ENCODE peak calls at places on chromosomes 16 and 17, in four cellular contexts. S is HepG2, C is A549, J is K562. K is an unnamed sample.

GRCh38 chr16:50050802-50051201 is 15.0 kb upstream of the HEATR3 start:
- DNase-seq in S (no peak), C (no peak), J (no peak), K (no peak)

GRCh38 chr17:34318474-34318873 is 761 bp upstream of the CCL8 start:
- DNase-seq in S (no peak), C (peak), J (peak), K (peak)

GRCh38 chr16:47970291-47970931 is 185.4 kb downstream of the ABCC12 start:
- DNase-seq in S (peak), C (peak), J (peak), K (no peak)

GRCh38 chr17:50979524-50979927 is 113.4 kb upstream of the TOB1 start:
- DNase-seq in S (peak), C (no peak), J (peak), K (no peak)

GRCh38 chr16:50584033-50584722 is 36.0 kb downstream of the NKD1 start:
- DNase-seq in S (no peak), C (no peak), J (peak), K (no peak)

GRCh38 chr16:27245276-27246231 is 23.0 kb downstream of the NSMCE1 start:
- DNase-seq in S (no peak), C (peak), J (peak), K (no peak)

GRCh38 chr17:40121886-40122465 is at the start of gene MSL1:
- DNase-seq in S (peak), C (peak), J (peak), K (peak)

GRCh38 chr16:50462793-50463507 is 85.2 kb upstream of the NKD1 start:
- DNase-seq in S (peak), C (no peak), J (no peak), K (peak)

GRCh38 chr17:62627219-62627903 is at the start of gene MRC2:
- DNase-seq in S (no peak), C (peak), J (peak), K (peak)

GRCh38 chr16:19382084-19382801 is 35.4 kb upstream of the TMC5 start:
- DNase-seq in S (peak), C (no peak), J (no peak), K (no peak)

GRCh38 chr17:11869680-11870394 is 127.4 kb downstream of the ZNF18 start:
- DNase-seq in S (no peak), C (no peak), J (no peak), K (no peak)

GRCh38 chr17:63760771-63761539 is 12.4 kb downstream of the CCDC47 start:
- DNase-seq in S (no peak), C (no peak), J (no peak), K (no peak)

GRCh38 chr17:63758428-63758827 is 15.0 kb downstream of the CCDC47 start:
- DNase-seq in S (no peak), C (no peak), J (no peak), K (no peak)

GRCh38 chr17:63764701-63765100 is 8.7 kb downstream of the CCDC47 start:
- DNase-seq in S (no peak), C (no peak), J (no peak), K (no peak)

GRCh38 chr17:63762106-63763078 is 11.0 kb downstream of the CCDC47 start:
- DNase-seq in S (no peak), C (no peak), J (no peak), K (no peak)
- TF ChIP-seq NR3C1 in S (no peak), C (no peak), J (no peak), K (no peak)

DNA sequence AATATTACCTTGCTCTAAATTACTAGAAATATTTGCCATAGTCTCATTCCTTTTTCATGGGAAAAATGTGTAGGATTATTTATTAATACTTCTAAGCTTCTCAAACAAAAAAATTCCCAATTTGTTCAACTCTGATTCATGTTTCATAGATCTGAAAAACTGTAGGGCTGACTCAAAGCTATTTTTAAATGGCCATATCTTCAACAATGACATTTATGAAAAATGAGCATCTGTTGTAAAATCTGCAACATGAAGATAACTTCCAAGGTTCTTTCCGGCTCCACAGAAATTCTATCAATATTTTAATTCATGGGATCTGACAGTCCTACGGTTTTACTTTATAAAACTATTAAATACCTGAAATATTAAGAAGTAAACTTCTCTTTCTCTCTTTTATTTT is 192.7 kb upstream of the KCNJ16 start:
- DNase-seq in S (no peak), C (no peak), J (no peak), K (no peak)
- TF ChIP-seq NR3C1 in S (no peak), C (no peak), J (no peak), K (no peak)

GRCh38 chr17:16407911-16408588 is 7.3 kb upstream of the TRPV2 start:
- DNase-seq in S (peak), C (no peak), J (no peak), K (peak)
- TF ChIP-seq NR3C1 in S (no peak), C (no peak), J (no peak), K (no peak)

GRCh38 chr17:81200695-81201580 is 21.8 kb downstream of the CEP131 start:
- DNase-seq in S (peak), C (peak), J (peak), K (no peak)
- TF ChIP-seq NR3C1 in S (no peak), C (no peak), J (no peak), K (no peak)

GRCh38 chr16:24753437-24753836 is 24.0 kb downstream of the TNRC6A start:
- DNase-seq in S (no peak), C (no peak), J (no peak), K (no peak)
- TF ChIP-seq NR3C1 in S (no peak), C (no peak), J (no peak), K (no peak)

GRCh38 chr17:48546187-48546923 is 1.4 kb upstream of the HOXB2 start:
- DNase-seq in S (no peak), C (no peak), J (no peak), K (peak)

GRCh38 chr17:48547839-48548686 is 3.2 kb upstream of the HOXB2 start:
- DNase-seq in S (no peak), C (no peak), J (peak), K (no peak)

GRCh38 chr17:48545539-48545938 is 630 bp upstream of the HOXB2 start:
- DNase-seq in S (no peak), C (no peak), J (no peak), K (no peak)

GRCh38 chr17:48548687-48549621 is 4.0 kb upstream of the HOXB2 start:
- DNase-seq in S (no peak), C (no peak), J (no peak), K (no peak)

DNA sequence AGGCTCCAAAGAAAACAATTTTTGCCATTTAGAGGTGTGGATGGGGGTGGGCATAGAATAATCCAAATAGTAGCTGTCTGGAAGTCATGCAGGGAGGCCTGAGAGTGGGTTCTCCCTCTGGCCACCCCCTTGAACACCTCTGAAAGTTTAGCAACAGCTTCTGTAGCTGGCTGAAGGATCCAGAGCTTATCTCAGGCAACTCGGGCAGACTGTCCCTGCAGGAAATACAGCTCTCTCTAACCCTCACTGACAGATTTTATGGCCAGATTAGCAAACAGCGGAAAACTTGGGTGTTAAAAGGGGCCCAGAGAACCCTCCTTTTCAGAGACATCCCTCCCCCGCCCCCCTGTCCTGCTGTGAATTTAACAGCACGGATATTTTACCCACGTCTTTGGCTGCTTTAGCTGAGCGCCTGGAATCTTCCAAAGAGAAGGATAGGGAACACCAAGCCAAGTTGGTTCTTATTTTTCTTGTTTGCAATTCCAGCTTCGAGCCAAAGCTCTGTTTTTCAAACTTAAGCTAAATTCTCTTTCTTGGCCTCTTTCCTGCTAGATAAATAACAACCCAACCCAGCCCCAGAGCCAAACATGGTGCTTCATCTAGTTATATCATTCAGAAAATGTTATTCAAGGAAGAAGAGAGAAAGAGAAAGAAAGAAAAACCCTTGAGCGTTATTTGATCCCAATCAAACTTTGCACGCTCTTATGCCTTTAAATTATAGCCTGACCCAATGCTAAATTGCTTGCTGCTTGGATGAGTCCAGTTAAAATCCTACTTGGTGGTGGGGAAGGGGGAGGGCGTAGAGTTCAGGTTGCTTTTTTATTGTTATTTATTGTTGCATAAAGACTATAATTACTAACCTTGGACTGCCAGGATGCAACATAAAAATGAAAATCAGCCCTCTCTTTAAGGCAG is 2.3 kb upstream of the HOXB2 start:
- DNase-seq in S (no peak), C (no peak), J (peak), K (no peak)
- TF ChIP-seq NR3C1 in S (no peak), C (no peak), J (no peak), K (no peak)

DNA sequence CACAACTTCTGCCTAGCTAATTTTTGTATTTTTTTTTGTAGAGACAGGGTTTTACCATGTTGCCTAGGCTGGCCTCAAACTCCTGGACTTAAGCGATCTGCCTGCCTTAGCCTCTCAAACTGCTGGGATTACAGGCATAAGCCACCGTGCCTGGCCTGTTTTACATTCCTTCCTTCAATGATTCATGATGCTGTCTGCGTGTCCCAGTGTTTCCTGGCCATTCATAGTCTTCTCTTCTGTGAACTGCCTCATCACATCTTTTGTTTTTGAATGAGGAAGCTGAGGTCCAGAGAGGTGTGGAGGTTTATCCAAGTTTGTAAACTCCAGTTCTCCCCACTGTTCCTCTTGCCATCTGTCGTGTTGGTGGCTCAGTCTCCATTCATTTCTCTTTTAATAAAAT is 64.5 kb upstream of the MED9 start:
- DNase-seq in S (no peak), C (no peak), J (no peak), K (no peak)
- TF ChIP-seq NR3C1 in S (no peak), C (no peak), J (no peak), K (no peak)

GRCh38 chr17:32593003-32593402 is 106.2 kb downstream of the CDK5R1 start:
- DNase-seq in S (no peak), C (no peak), J (no peak), K (no peak)
- TF ChIP-seq NR3C1 in S (no peak), C (no peak), J (no peak), K (no peak)

GRCh38 chr17:44921122-44921882 is 6.0 kb upstream of the GFAP start:
- DNase-seq in S (no peak), C (no peak), J (peak), K (peak)
- TF ChIP-seq NR3C1 in S (no peak), C (no peak), J (no peak), K (no peak)